ENCODE peak calls at places on chromosomes 5 and 9, in five cellular contexts. One of them, this sample, is unnamed.

GRCh38 chr5:6365142-6365976 is 13.0 kb downstream of the MED10 start:
- DNase-seq in tibial artery: no peak
- DNase-seq in lower lobe of right lung: no peak
- DNase-seq in CD4-positive, alpha-beta memory T cell: no peak
- DNase-seq in GM23248: peak
- DNase-seq in this sample: no peak

GRCh38 chr5:43296835-43297234 is 16.4 kb downstream of the HMGCS1 start:
- DNase-seq in tibial artery: no peak
- DNase-seq in lower lobe of right lung: no peak
- DNase-seq in CD4-positive, alpha-beta memory T cell: no peak
- DNase-seq in GM23248: no peak
- DNase-seq in this sample: no peak

GRCh38 chr5:92144824-92145223 is 761.7 kb upstream of the ARRDC3 start:
- DNase-seq in tibial artery: no peak
- DNase-seq in lower lobe of right lung: no peak
- DNase-seq in CD4-positive, alpha-beta memory T cell: no peak
- DNase-seq in GM23248: no peak
- DNase-seq in this sample: no peak

GRCh38 chr5:72785796-72786195 is 30.7 kb upstream of the TNPO1 start:
- DNase-seq in tibial artery: no peak
- DNase-seq in lower lobe of right lung: no peak
- DNase-seq in CD4-positive, alpha-beta memory T cell: no peak
- DNase-seq in GM23248: no peak
- DNase-seq in this sample: no peak

GRCh38 chr5:130720355-130720754 is 444.7 kb downstream of the HINT1 start:
- DNase-seq in tibial artery: no peak
- DNase-seq in lower lobe of right lung: no peak
- DNase-seq in CD4-positive, alpha-beta memory T cell: no peak
- DNase-seq in GM23248: peak
- DNase-seq in this sample: no peak

GRCh38 chr9:91949293-91949945 is 609 bp downstream of the ROR2 start:
- DNase-seq in tibial artery: no peak
- DNase-seq in lower lobe of right lung: no peak
- DNase-seq in CD4-positive, alpha-beta memory T cell: peak
- DNase-seq in GM23248: peak
- DNase-seq in this sample: no peak

GRCh38 chr5:155434267-155434666 is 420.7 kb downstream of the KIF4B start:
- DNase-seq in tibial artery: no peak
- DNase-seq in lower lobe of right lung: no peak
- DNase-seq in CD4-positive, alpha-beta memory T cell: no peak
- DNase-seq in GM23248: no peak
- DNase-seq in this sample: no peak

GRCh38 chr9:18256574-18256973 is 217.4 kb upstream of the ADAMTSL1 start:
- DNase-seq in tibial artery: no peak
- DNase-seq in lower lobe of right lung: no peak
- DNase-seq in CD4-positive, alpha-beta memory T cell: no peak
- DNase-seq in GM23248: peak
- DNase-seq in this sample: no peak

GRCh38 chr9:36194326-36195000 is 3.7 kb downstream of the CLTA start:
- DNase-seq in tibial artery: no peak
- DNase-seq in lower lobe of right lung: no peak
- DNase-seq in CD4-positive, alpha-beta memory T cell: no peak
- DNase-seq in GM23248: peak
- DNase-seq in this sample: no peak

GRCh38 chr5:15008911-15009310 is 137.3 kb upstream of the ANKH start:
- DNase-seq in tibial artery: no peak
- DNase-seq in lower lobe of right lung: no peak
- DNase-seq in CD4-positive, alpha-beta memory T cell: no peak
- DNase-seq in GM23248: no peak
- DNase-seq in this sample: no peak

GRCh38 chr5:78696637-78697036 is 48.1 kb upstream of the LHFPL2 start:
- DNase-seq in tibial artery: no peak
- DNase-seq in lower lobe of right lung: no peak
- DNase-seq in CD4-positive, alpha-beta memory T cell: no peak
- DNase-seq in GM23248: no peak
- DNase-seq in this sample: no peak

GRCh38 chr5:5369051-5369450 is 53.4 kb upstream of the ICE1 start:
- DNase-seq in tibial artery: no peak
- DNase-seq in lower lobe of right lung: no peak
- DNase-seq in CD4-positive, alpha-beta memory T cell: no peak
- DNase-seq in GM23248: no peak
- DNase-seq in this sample: no peak

GRCh38 chr5:170632985-170633234 is 129.1 kb downstream of the KCNIP1 start:
- DNase-seq in tibial artery: peak
- DNase-seq in lower lobe of right lung: peak
- DNase-seq in CD4-positive, alpha-beta memory T cell: peak
- DNase-seq in GM23248: no peak
- DNase-seq in this sample: peak

GRCh38 chr9:134811673-134812668 is 68.6 kb upstream of the FCN2 start:
- DNase-seq in tibial artery: no peak
- DNase-seq in lower lobe of right lung: no peak
- DNase-seq in CD4-positive, alpha-beta memory T cell: no peak
- DNase-seq in GM23248: peak
- DNase-seq in this sample: no peak

GRCh38 chr9:20781086-20781485 is 97.0 kb downstream of the FOCAD start:
- DNase-seq in tibial artery: no peak
- DNase-seq in lower lobe of right lung: no peak
- DNase-seq in CD4-positive, alpha-beta memory T cell: no peak
- DNase-seq in GM23248: no peak
- DNase-seq in this sample: no peak

GRCh38 chr9:1726993-1727759 is 288.0 kb upstream of the SMARCA2 start:
- DNase-seq in tibial artery: no peak
- DNase-seq in lower lobe of right lung: no peak
- DNase-seq in CD4-positive, alpha-beta memory T cell: peak
- DNase-seq in GM23248: peak
- DNase-seq in this sample: no peak

DNA sequence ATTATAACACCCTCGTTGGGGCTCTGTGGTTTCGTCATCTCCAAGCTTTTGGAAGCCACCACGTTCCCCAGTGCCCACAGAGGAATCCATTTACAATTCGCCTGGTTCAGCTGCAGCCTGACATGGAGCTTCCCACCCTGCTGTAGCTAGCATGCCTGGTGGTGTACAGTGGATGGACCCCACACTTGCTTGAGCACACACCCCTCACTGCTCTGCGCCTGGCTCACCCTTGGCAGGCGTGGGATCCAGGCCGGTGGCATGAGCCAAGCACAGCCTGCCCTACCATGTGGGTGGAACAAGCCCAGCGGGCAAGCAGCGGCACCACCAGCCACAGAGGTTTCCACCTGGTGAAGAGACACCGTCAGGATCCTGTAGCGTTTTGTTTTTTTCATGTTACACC is 1045.7 kb upstream of the CDH9 start:
- DNase-seq in tibial artery: no peak
- DNase-seq in lower lobe of right lung: no peak
- DNase-seq in CD4-positive, alpha-beta memory T cell: no peak
- DNase-seq in GM23248: no peak
- DNase-seq in this sample: no peak
- H3K27ac ChIP-seq in tibial artery: no peak
- H3K27ac ChIP-seq in lower lobe of right lung: no peak
- H3K27ac ChIP-seq in CD4-positive, alpha-beta memory T cell: no peak
- H3K27ac ChIP-seq in GM23248: no peak
- H3K27ac ChIP-seq in this sample: no peak

GRCh38 chr9:27861887-27862286 is 288.6 kb upstream of the C9orf72 start:
- DNase-seq in tibial artery: no peak
- DNase-seq in lower lobe of right lung: no peak
- DNase-seq in CD4-positive, alpha-beta memory T cell: no peak
- DNase-seq in GM23248: peak
- DNase-seq in this sample: no peak
- H3K27ac ChIP-seq in tibial artery: no peak
- H3K27ac ChIP-seq in lower lobe of right lung: no peak
- H3K27ac ChIP-seq in CD4-positive, alpha-beta memory T cell: no peak
- H3K27ac ChIP-seq in GM23248: no peak
- H3K27ac ChIP-seq in this sample: no peak

GRCh38 chr5:53111139-53111538 is 1.6 kb upstream of the MOCS2 start:
- DNase-seq in tibial artery: no peak
- DNase-seq in lower lobe of right lung: no peak
- DNase-seq in CD4-positive, alpha-beta memory T cell: no peak
- DNase-seq in GM23248: no peak
- DNase-seq in this sample: no peak

GRCh38 chr5:53112909-53113308 is 3.4 kb upstream of the MOCS2 start:
- DNase-seq in tibial artery: no peak
- DNase-seq in lower lobe of right lung: no peak
- DNase-seq in CD4-positive, alpha-beta memory T cell: no peak
- DNase-seq in GM23248: no peak
- DNase-seq in this sample: no peak

GRCh38 chr5:53109041-53109435 is 519 bp downstream of the MOCS2 start:
- DNase-seq in tibial artery: no peak
- DNase-seq in lower lobe of right lung: no peak
- DNase-seq in CD4-positive, alpha-beta memory T cell: no peak
- DNase-seq in GM23248: peak
- DNase-seq in this sample: no peak

GRCh38 chr5:53109436-53110127 is at the start of gene MOCS2:
- DNase-seq in tibial artery: peak
- DNase-seq in lower lobe of right lung: peak
- DNase-seq in CD4-positive, alpha-beta memory T cell: peak
- DNase-seq in GM23248: peak
- DNase-seq in this sample: peak

GRCh38 chr5:53110156-53110555 is 599 bp upstream of the MOCS2 start:
- DNase-seq in tibial artery: no peak
- DNase-seq in lower lobe of right lung: no peak
- DNase-seq in CD4-positive, alpha-beta memory T cell: no peak
- DNase-seq in GM23248: no peak
- DNase-seq in this sample: no peak
- H3K27ac ChIP-seq in tibial artery: peak
- H3K27ac ChIP-seq in lower lobe of right lung: peak
- H3K27ac ChIP-seq in CD4-positive, alpha-beta memory T cell: peak
- H3K27ac ChIP-seq in GM23248: no peak
- H3K27ac ChIP-seq in this sample: peak

GRCh38 chr5:160033546-160034252 is 24.8 kb downstream of the TTC1 start:
- DNase-seq in tibial artery: no peak
- DNase-seq in lower lobe of right lung: no peak
- DNase-seq in CD4-positive, alpha-beta memory T cell: no peak
- DNase-seq in GM23248: no peak
- DNase-seq in this sample: no peak

GRCh38 chr5:160029004-160029403 is 20.1 kb downstream of the TTC1 start:
- DNase-seq in tibial artery: no peak
- DNase-seq in lower lobe of right lung: no peak
- DNase-seq in CD4-positive, alpha-beta memory T cell: no peak
- DNase-seq in GM23248: no peak
- DNase-seq in this sample: no peak

GRCh38 chr5:160036243-160036642 is 27.3 kb downstream of the TTC1 start:
- DNase-seq in tibial artery: no peak
- DNase-seq in lower lobe of right lung: no peak
- DNase-seq in CD4-positive, alpha-beta memory T cell: no peak
- DNase-seq in GM23248: no peak
- DNase-seq in this sample: no peak

GRCh38 chr5:160029540-160030139 is 20.7 kb downstream of the TTC1 start:
- DNase-seq in tibial artery: no peak
- DNase-seq in lower lobe of right lung: no peak
- DNase-seq in CD4-positive, alpha-beta memory T cell: no peak
- DNase-seq in GM23248: no peak
- DNase-seq in this sample: no peak

GRCh38 chr5:160030631-160031377 is 21.9 kb downstream of the TTC1 start:
- DNase-seq in tibial artery: no peak
- DNase-seq in lower lobe of right lung: no peak
- DNase-seq in CD4-positive, alpha-beta memory T cell: no peak
- DNase-seq in GM23248: peak
- DNase-seq in this sample: no peak
- H3K27ac ChIP-seq in tibial artery: no peak
- H3K27ac ChIP-seq in lower lobe of right lung: no peak
- H3K27ac ChIP-seq in CD4-positive, alpha-beta memory T cell: no peak
- H3K27ac ChIP-seq in GM23248: no peak
- H3K27ac ChIP-seq in this sample: no peak

DNA sequence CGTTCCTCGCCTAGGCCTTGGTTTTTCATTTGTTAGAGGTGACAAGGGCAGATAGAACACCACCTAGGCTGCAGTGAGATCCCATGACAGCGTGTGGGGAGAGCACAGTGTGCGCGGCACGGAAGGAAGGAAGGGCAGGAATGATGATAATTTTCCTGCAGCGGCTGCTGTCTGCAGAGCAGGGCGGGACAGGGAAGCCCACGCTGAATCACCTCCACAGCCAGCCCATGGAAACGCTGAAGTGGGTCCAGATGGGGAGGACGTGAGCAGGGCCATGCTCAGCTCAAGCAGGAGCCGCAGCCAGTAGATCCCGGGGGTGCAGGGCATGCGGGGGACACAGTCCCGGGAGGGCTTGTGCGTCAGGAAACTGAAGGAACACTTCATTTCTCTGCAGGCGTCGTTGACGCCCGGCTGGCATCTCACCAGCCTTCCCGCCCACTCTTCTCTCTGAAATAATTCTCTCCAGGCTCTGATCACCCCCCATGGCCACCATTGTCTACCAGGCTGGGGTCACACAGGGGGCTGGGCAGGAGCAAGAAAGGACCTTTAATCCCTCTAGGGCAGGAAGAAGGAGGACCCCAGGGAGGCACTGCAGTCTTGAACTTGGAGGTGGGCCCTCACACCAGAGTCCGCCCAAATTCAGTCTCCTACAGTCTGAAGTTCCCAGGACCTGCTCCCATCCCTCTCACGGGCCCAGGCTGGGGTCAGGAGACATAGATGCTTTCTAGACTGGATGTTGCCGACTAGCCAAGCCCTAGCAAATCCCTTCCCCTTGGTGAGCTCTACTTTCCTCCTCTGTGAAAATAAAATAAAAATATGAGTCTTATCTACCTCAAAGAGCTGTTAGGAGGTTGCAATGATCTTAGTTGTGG is 20.9 kb upstream of the SYNPO start:
- DNase-seq in tibial artery: peak
- DNase-seq in lower lobe of right lung: no peak
- DNase-seq in CD4-positive, alpha-beta memory T cell: no peak
- DNase-seq in GM23248: peak
- DNase-seq in this sample: no peak
- H3K27ac ChIP-seq in tibial artery: peak
- H3K27ac ChIP-seq in lower lobe of right lung: peak
- H3K27ac ChIP-seq in CD4-positive, alpha-beta memory T cell: no peak
- H3K27ac ChIP-seq in GM23248: peak
- H3K27ac ChIP-seq in this sample: no peak

GRCh38 chr5:134525687-134526482 is 415 bp downstream of the JADE2 start:
- DNase-seq in tibial artery: peak
- DNase-seq in lower lobe of right lung: peak
- DNase-seq in CD4-positive, alpha-beta memory T cell: peak
- DNase-seq in GM23248: peak
- DNase-seq in this sample: peak

GRCh38 chr5:134521831-134522230 is 3.6 kb upstream of the JADE2 start:
- DNase-seq in tibial artery: no peak
- DNase-seq in lower lobe of right lung: no peak
- DNase-seq in CD4-positive, alpha-beta memory T cell: no peak
- DNase-seq in GM23248: no peak
- DNase-seq in this sample: no peak

GRCh38 chr5:134524219-134524825 is 1.1 kb upstream of the JADE2 start:
- DNase-seq in tibial artery: peak
- DNase-seq in lower lobe of right lung: peak
- DNase-seq in CD4-positive, alpha-beta memory T cell: peak
- DNase-seq in GM23248: peak
- DNase-seq in this sample: peak

GRCh38 chr5:134524826-134525686 is at the start of gene JADE2:
- DNase-seq in tibial artery: peak
- DNase-seq in lower lobe of right lung: peak
- DNase-seq in CD4-positive, alpha-beta memory T cell: peak
- DNase-seq in GM23248: peak
- DNase-seq in this sample: peak

GRCh38 chr5:134523543-134524136 is 1.8 kb upstream of the JADE2 start:
- DNase-seq in tibial artery: no peak
- DNase-seq in lower lobe of right lung: no peak
- DNase-seq in CD4-positive, alpha-beta memory T cell: no peak
- DNase-seq in GM23248: peak
- DNase-seq in this sample: no peak
- H3K27ac ChIP-seq in tibial artery: peak
- H3K27ac ChIP-seq in lower lobe of right lung: peak
- H3K27ac ChIP-seq in CD4-positive, alpha-beta memory T cell: peak
- H3K27ac ChIP-seq in GM23248: peak
- H3K27ac ChIP-seq in this sample: peak